ENCODE peak calls at places on chromosomes 13 and 19, in eight cellular contexts. A is tibial nerve; F is heart right ventricle; H is fibroblast of the aortic adventitia; Q is CD8-positive, alpha-beta T cell; J is astrocyte of the spinal cord; S is cardiac fibroblast; R is AG04449. Z is an unnamed sample.

GRCh38 chr13:78978381-78978998 is 319.5 kb upstream of the OBI1 start:
- DNase-seq in Q (no peak), F (no peak), H (peak; percentile 75), A (peak; percentile 85), R (peak; percentile 7), S (peak; percentile 77), J (peak; percentile 64), Z (peak; percentile 22)

GRCh38 chr19:46081928-46082727 is 41.3 kb upstream of the IGFL4 start:
- DNase-seq in F (no peak), R (no peak), J (peak; percentile 65), Q (no peak), A (peak; percentile 21), S (peak; percentile 79), H (peak; percentile 82), Z (no peak)

GRCh38 chr13:41995946-41996345 is 35.0 kb upstream of the VWA8 start:
- DNase-seq in S (peak; percentile 47), F (no peak), A (no peak), Q (no peak), R (peak; percentile 4), J (peak; percentile 43), H (peak; percentile 58), Z (peak; percentile 53)

GRCh38 chr19:46386151-46386550 is 27.2 kb downstream of the CCDC8 start:
- DNase-seq in S (no peak), R (no peak), H (no peak), J (no peak), A (no peak), F (no peak), Q (no peak), Z (no peak)

GRCh38 chr19:50459638-50460037 is 16.7 kb upstream of the EMC10 start:
- DNase-seq in F (no peak), S (no peak), H (no peak), A (no peak), R (no peak), Q (no peak), J (no peak), Z (no peak)

GRCh38 chr13:71865858-71866172 is 1.2 kb downstream of the DACH1 start:
- DNase-seq in Q (no peak), R (no peak), F (no peak), H (no peak), A (no peak), S (peak; percentile 10), J (peak; percentile 12), Z (no peak)

GRCh38 chr13:103510007-103510406 is 443.8 kb upstream of the SLC10A2 start:
- DNase-seq in A (no peak), F (no peak), J (no peak), S (no peak), Q (no peak), R (no peak), H (no peak), Z (no peak)

GRCh38 chr19:51064534-51065220 is at the start of gene KLK13:
- DNase-seq in F (peak; percentile 60), H (no peak), R (no peak), Q (no peak), A (no peak), J (no peak), S (peak; percentile 19), Z (no peak)

GRCh38 chr19:5403968-5404640 is 51.1 kb upstream of the ZNRF4 start:
- DNase-seq in S (peak; percentile 89), J (peak; percentile 84), F (peak; percentile 83), A (peak; percentile 64), Q (peak; percentile 19), R (peak; percentile 5), H (peak; percentile 89), Z (peak; percentile 54)

GRCh38 chr19:42250666-42251531 is 4.0 kb downstream of the ERF start:
- DNase-seq in A (no peak), F (peak; percentile 55), J (peak; percentile 61), R (no peak), Q (no peak), S (peak; percentile 63), H (peak; percentile 55), Z (no peak)

GRCh38 chr19:34313188-34313587 is 51.8 kb upstream of the GPI start:
- DNase-seq in H (peak; percentile 75), Q (no peak), A (no peak), J (peak; percentile 80), F (no peak), S (peak; percentile 81), R (no peak), Z (no peak)

GRCh38 chr19:47699360-47699917 is 13.8 kb upstream of the EHD2 start:
- DNase-seq in F (no peak), R (no peak), J (no peak), H (peak; percentile 27), Q (peak; percentile 18), A (no peak), S (peak; percentile 43), Z (no peak)

GRCh38 chr19:49084206-49085019 is 838 bp upstream of the SNRNP70 start:
- DNase-seq in J (no peak), A (peak; percentile 8), R (no peak), Q (no peak), F (no peak), H (no peak), S (no peak), Z (no peak)
- H3K4me3 ChIP-seq in J (peak overlapping the region; percentile 39), A (peak overlapping the region; percentile 83), R (peak overlapping the region; percentile 49), Q (peak overlapping the region; percentile 34), F (peak overlapping the region; percentile 93), H (peak overlapping the region; percentile 65), S (peak overlapping the region; percentile 19), Z (peak overlapping the region; percentile 96)

GRCh38 chr19:12938536-12939291 is at the start of gene CALR:
- DNase-seq in F (peak; percentile 47), H (peak; percentile 37), R (no peak), Q (no peak), A (no peak), J (no peak), S (peak; percentile 33), Z (no peak)
- H3K4me3 ChIP-seq in F (peak within 1 kb of the TSS; percentile 99), H (peak within 1 kb of the TSS; percentile 93), R (peak within 1 kb of the TSS; percentile 90), Q (peak within 1 kb of the TSS; percentile 91), A (peak within 1 kb of the TSS; percentile 99), J (peak within 1 kb of the TSS; percentile 80), S (peak within 1 kb of the TSS; percentile 100), Z (peak within 1 kb of the TSS; percentile 91)

GRCh38 chr19:2042485-2043268 is 8.4 kb downstream of the MKNK2 start:
- DNase-seq in Q (no peak), F (peak; percentile 55), H (no peak), A (no peak), S (no peak), R (no peak), J (no peak), Z (no peak)

GRCh38 chr19:2040647-2041435 is 10.2 kb downstream of the MKNK2 start:
- DNase-seq in A (no peak), H (no peak), R (no peak), Q (no peak), S (no peak), J (no peak), F (no peak), Z (no peak)

GRCh38 chr19:2041686-2042484 is 9.2 kb downstream of the MKNK2 start:
- DNase-seq in J (peak; percentile 92), Q (peak; percentile 100), A (peak; percentile 92), S (peak; percentile 94), F (peak; percentile 99), R (no peak), H (peak; percentile 81), Z (peak; percentile 77)

GRCh38 chr19:2039959-2040646 is 10.9 kb downstream of the MKNK2 start:
- DNase-seq in H (no peak), J (no peak), Q (no peak), S (no peak), R (no peak), F (no peak), A (no peak), Z (no peak)

DNA sequence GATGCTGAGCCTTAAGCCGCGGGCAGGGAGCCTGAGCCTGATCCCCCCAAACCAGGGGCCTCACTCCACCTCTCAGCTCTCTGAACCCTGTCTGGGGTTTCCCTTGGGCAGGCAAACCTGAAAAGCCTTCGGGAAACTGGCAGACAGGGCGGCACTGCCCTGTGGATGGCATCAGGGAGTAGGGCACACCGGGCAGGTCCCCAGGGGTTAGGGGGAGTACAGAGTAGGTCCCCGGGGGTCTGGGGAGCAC is 9.7 kb downstream of the MKNK2 start:
- DNase-seq in S (no peak), R (no peak), F (no peak), J (no peak), H (no peak), Q (no peak), A (no peak), Z (no peak)
- H3K4me3 ChIP-seq in S (no peak overlapping the region), R (no peak overlapping the region), F (peak overlapping the region; percentile 45), J (no peak overlapping the region), H (no peak overlapping the region), Q (peak overlapping the region; percentile 56), A (no peak overlapping the region), Z (no peak overlapping the region)

GRCh38 chr19:307793-308420 is 16.7 kb upstream of the PLPP2 start:
- DNase-seq in F (no peak), Q (no peak), J (no peak), R (no peak), H (no peak), A (no peak), S (no peak), Z (no peak)
- H3K4me3 ChIP-seq in F (peak overlapping the region; percentile 17), Q (no peak overlapping the region), J (no peak overlapping the region), R (no peak overlapping the region), H (no peak overlapping the region), A (no peak overlapping the region), S (no peak overlapping the region), Z (no peak overlapping the region)

Z was measured in skeletal muscle cell.